ENCODE peak calls at places on chromosomes 16 and 17, in four cellular contexts. K is breast epithelium, M is endothelial cell of umbilical vein, C is thoracic aorta. O is an unnamed sample.

GRCh38 chr16:2333772-2334379 is 6.7 kb downstream of the ABCA3 start:
- DNase-seq in K (no peak), M (peak; percentile 10), C (no peak), O (no peak)

GRCh38 chr17:38885044-38885727 is 15.3 kb downstream of the LASP1 start:
- DNase-seq in K (no peak), M (no peak), C (no peak), O (no peak)

GRCh38 chr16:84286568-84287220 is 8.0 kb upstream of the WFDC1 start:
- DNase-seq in K (no peak), M (no peak), C (no peak), O (no peak)

GRCh38 chr17:76682306-76682705 is 28.5 kb downstream of the MXRA7 start:
- DNase-seq in K (no peak), M (no peak), C (no peak), O (no peak)

GRCh38 chr17:82226809-82227628 is 1.8 kb upstream of the SLC16A3 start:
- DNase-seq in K (no peak), M (no peak), C (no peak), O (no peak)

GRCh38 chr16:50035468-50035992 is 10.5 kb downstream of the CNEP1R1 start:
- DNase-seq in K (no peak), M (no peak), C (no peak), O (no peak)

GRCh38 chr17:55704412-55704811 is 18.3 kb downstream of the TMEM100 start:
- DNase-seq in K (no peak), M (no peak), C (no peak), O (no peak)

GRCh38 chr17:69412336-69412735 is 2.2 kb upstream of the MAP2K6 start:
- DNase-seq in K (no peak), M (no peak), C (no peak), O (no peak)

GRCh38 chr16:28491080-28491969 is 549 bp downstream of the CLN3 start:
- DNase-seq in K (peak; percentile 40), M (peak; percentile 33), C (no peak), O (no peak)

GRCh38 chr16:96935-97381 is 18.9 kb downstream of the MPG start:
- DNase-seq in K (peak; percentile 77), M (peak; percentile 87), C (peak; percentile 74), O (peak; percentile 86)

DNA sequence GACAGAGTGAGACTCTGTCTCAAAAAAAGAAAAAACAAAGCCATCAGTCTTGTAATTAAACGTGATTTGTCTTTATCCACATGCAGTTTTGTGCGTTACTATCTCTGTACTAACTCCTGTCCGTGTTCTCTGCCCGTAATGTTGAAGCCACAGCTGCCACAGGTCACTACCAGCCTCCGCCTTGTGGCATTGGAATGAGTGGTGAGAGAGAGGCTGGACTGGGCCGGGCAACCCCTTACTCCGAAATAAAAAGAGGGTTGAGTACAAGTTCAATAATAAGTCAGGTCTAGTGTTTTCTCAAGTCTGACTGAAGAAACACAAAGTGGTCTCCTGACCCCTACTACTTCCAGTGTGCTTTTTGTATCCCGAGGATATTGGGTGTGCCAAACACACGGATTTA is 5.4 kb downstream of the DNAJA3 start:
- DNase-seq in K (no peak), M (no peak), C (no peak), O (no peak)
- H3K9me3 ChIP-seq in K (no peaks in the 10 kb centered on the region), M (no peaks in the 10 kb centered on the region), C (no peaks in the 10 kb centered on the region), O (no peaks in the 10 kb centered on the region)

GRCh38 chr16:48591976-48592375 is 18.0 kb downstream of the N4BP1 start:
- DNase-seq in K (no peak), M (no peak), C (no peak), O (no peak)

GRCh38 chr16:48590476-48590875 is 19.5 kb downstream of the N4BP1 start:
- DNase-seq in K (no peak), M (no peak), C (no peak), O (no peak)

GRCh38 chr16:48592839-48593429 is 17.0 kb downstream of the N4BP1 start:
- DNase-seq in K (no peak), M (no peak), C (no peak), O (no peak)

GRCh38 chr16:48597563-48598392 is 12.2 kb downstream of the N4BP1 start:
- DNase-seq in K (no peak), M (peak; percentile 46), C (no peak), O (no peak)

GRCh38 chr16:48596326-48596725 is 13.7 kb downstream of the N4BP1 start:
- DNase-seq in K (no peak), M (no peak), C (no peak), O (no peak)
- H3K9me3 ChIP-seq in K (no peaks in the 10 kb centered on the region), M (no peaks in the 10 kb centered on the region), C (no peaks in the 10 kb centered on the region), O (no peaks in the 10 kb centered on the region)

DNA sequence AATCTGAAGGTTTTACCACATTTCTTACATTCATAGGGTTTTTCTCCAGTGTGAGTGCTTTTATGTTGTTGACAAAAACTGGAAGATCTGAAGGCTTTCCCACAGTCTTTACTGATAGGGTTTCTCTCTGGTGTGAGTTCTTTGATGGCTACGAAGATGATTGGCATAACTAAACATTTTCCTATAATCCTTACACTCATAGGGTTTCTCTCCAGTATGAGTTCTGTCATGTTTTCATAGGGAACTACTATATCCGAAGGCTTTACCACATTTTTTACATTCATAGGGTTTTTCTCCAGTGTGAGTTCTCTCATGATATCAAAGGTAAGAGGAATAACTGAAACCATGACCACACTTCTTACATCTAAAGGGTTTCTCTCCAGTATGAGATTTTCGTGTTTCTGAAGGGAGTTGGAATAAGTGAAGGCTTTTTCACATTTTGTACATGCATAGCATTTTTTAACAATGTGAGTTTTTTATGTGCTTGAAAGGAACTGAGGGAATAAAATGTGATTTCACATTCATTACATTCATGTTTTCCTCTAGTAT is 1987.7 kb downstream of the TP53TG3F start:
- DNase-seq in K (no peak), M (no peak), C (no peak), O (no peak)
- H3K9me3 ChIP-seq in K (peaks cover 16% of the 10 kb centered on the region), M (peaks cover 14% of the 10 kb centered on the region), C (peaks cover 11% of the 10 kb centered on the region), O (no peaks in the 10 kb centered on the region)

DNA sequence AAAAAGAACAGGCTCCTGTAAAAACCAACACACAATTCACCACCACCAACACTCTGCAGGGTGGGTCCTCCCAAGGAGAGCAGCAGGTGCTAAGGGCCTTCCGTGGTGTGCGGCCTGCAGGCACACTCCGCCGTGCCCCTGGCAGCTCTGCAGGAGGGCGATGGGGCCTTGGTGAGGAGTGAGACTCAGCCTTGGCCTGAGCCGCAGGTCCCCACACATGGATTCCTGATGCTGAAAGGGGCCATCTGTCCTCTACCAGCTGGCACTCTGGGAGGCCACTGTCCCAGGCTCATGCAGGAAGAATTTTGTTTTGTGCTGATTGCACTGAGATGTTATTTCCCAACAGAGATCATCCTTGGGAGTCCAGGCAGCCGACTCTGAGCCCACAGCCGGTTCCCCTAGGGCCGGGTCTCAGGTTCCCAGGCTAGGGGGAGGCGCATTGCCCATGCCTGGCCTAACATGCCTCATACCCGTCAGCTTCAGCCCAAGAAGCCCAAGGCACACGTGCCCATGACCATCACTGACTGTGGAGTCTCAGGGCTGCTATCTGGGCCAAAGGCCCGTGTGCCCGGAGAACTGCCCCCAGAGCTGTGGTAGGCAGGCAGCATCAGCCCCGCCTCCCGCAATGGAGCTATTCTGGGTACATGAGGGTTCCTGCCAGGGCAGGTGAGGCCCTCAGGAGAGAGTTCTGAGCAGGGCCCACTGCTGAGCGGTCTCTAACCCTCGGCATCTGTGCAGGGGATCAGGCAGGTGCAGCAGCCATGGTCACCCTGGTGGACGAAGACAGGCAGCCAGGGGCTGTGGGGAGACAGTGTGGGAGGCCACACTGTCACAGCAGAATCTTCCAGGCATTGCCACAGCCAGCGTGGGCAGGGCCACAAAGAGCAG is 97.9 kb upstream of the ZNF469 start:
- DNase-seq in K (no peak), M (no peak), C (no peak), O (no peak)
- H3K9me3 ChIP-seq in K (peaks cover 23% of the 10 kb centered on the region), M (peaks cover 3% of the 10 kb centered on the region), C (no peaks in the 10 kb centered on the region), O (no peaks in the 10 kb centered on the region)

GRCh38 chr16:88599825-88600538 is 29.8 kb downstream of the ZC3H18 start:
- DNase-seq in K (no peak), M (no peak), C (no peak), O (no peak)

GRCh38 chr16:88600539-88600896 is 30.3 kb downstream of the ZC3H18 start:
- DNase-seq in K (no peak), M (no peak), C (no peak), O (no peak)

GRCh38 chr16:88599092-88599733 is 29.0 kb downstream of the ZC3H18 start:
- DNase-seq in K (peak; percentile 42), M (no peak), C (peak; percentile 17), O (no peak)

GRCh38 chr16:88601313-88602036 is 31.3 kb downstream of the ZC3H18 start:
- DNase-seq in K (no peak), M (no peak), C (no peak), O (no peak)

DNA sequence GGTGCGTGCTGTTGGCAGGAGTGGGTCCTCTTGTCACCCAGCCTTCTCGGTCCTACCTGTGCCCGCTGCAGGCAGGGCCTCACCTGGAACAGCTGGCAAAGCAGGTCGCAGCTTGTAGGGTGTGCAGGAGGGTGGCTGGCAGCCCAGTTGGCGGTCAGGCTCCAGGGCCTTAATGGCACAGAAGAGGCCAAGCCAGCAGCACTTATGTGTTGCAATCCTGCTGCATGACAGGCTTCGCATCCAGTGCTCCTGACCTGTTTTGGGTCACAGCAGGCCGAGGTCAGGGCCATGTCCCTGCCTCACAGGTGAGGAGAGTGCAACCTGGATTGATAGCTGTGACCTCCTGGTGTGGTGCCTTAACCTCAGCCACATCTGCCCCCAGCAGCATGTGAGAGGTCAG is 31.9 kb downstream of the ZC3H18 start:
- DNase-seq in K (no peak), M (no peak), C (no peak), O (no peak)
- H3K9me3 ChIP-seq in K (no peaks in the 10 kb centered on the region), M (no peaks in the 10 kb centered on the region), C (no peaks in the 10 kb centered on the region), O (no peaks in the 10 kb centered on the region)

GRCh38 chr16:35182943-35183550 is 1723.6 kb downstream of the TP53TG3F start:
- DNase-seq in K (no peak), M (no peak), C (no peak), O (no peak)

GRCh38 chr16:35184356-35184870 is 1725.0 kb downstream of the TP53TG3F start:
- DNase-seq in K (no peak), M (no peak), C (no peak), O (no peak)

GRCh38 chr16:35182043-35182677 is 1722.7 kb downstream of the TP53TG3F start:
- DNase-seq in K (no peak), M (no peak), C (no peak), O (no peak)

GRCh38 chr16:35180970-35181369 is 1721.6 kb downstream of the TP53TG3F start:
- DNase-seq in K (no peak), M (no peak), C (no peak), O (no peak)

GRCh38 chr16:35181422-35182030 is 1722.1 kb downstream of the TP53TG3F start:
- DNase-seq in K (no peak), M (no peak), C (no peak), O (no peak)
- H3K9me3 ChIP-seq in K (peaks cover 7% of the 10 kb centered on the region), M (peaks cover 6% of the 10 kb centered on the region), C (no peaks in the 10 kb centered on the region), O (no peaks in the 10 kb centered on the region)

GRCh38 chr16:63945805-63946204 is 1176.1 kb downstream of the CDH11 start:
- DNase-seq in K (no peak), M (no peak), C (no peak), O (no peak)
- H3K9me3 ChIP-seq in K (no peaks in the 10 kb centered on the region), M (no peaks in the 10 kb centered on the region), C (no peaks in the 10 kb centered on the region), O (no peaks in the 10 kb centered on the region)

DNA sequence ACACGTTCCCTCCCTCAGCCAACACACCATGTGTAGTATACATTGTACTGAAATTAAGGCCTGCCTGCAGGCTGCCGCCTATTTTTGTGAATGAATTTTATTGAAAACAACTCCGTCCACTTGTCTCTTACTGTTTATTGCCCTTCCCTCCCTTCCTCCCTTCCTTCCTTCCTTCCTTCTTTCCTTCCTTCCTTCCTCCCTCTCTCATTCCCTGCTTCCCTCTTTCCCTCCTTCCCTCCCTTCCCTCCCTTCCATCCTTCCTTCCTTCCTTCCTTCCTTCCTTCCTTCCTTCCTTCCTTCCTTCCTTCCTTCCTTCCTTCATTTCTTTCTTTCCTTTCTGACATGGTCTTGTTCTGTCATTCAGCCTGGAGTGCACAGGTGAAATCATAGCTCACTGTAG is 2.3 kb downstream of the ITGAM start:
- DNase-seq in K (no peak), M (no peak), C (no peak), O (no peak)
- H3K9me3 ChIP-seq in K (no peaks in the 10 kb centered on the region), M (no peaks in the 10 kb centered on the region), C (no peaks in the 10 kb centered on the region), O (no peaks in the 10 kb centered on the region)

GRCh38 chr17:52678211-52678610 is 519.7 kb upstream of the CA10 start:
- DNase-seq in K (no peak), M (no peak), C (no peak), O (no peak)
- H3K9me3 ChIP-seq in K (no peaks in the 10 kb centered on the region), M (no peaks in the 10 kb centered on the region), C (no peaks in the 10 kb centered on the region), O (no peaks in the 10 kb centered on the region)

O was measured in T-helper 17 cell.